ENCODE peak calls at places on chromosomes 11 and 22, in eight cellular contexts. R is adipocyte; T is GOT3; L is right cardiac atrium; F is activated CD8-positive, alpha-beta T cell treated with anti-CD3 and anti-CD28 coated beads for 36 hours; N is NB4; I is T-helper 1 cell; A is activated CD4-positive, CD25-positive, alpha-beta regulatory T cell. U is an unnamed sample.

GRCh38 chr11:64438986-64439771 is 80.2 kb downstream of the RPS6KA4 start:
- DNase-seq in F (no peak), I (no peak), T (no peak), R (no peak), A (no peak), N (no peak), L (no peak), U (no peak)

GRCh38 chr11:69550846-69551245 is 69.4 kb downstream of the LINC01488 start:
- DNase-seq in L (no peak), A (no peak), F (no peak), I (no peak), T (no peak), N (no peak), R (no peak), U (no peak)

GRCh38 chr11:24496728-24497396 is at the start of gene LUZP2:
- DNase-seq in L (peak), F (no peak), R (peak), I (no peak), T (no peak), A (no peak), N (no peak), U (no peak)

GRCh38 chr22:20809538-20810185 is 35.7 kb downstream of the SERPIND1 start:
- DNase-seq in L (no peak), T (no peak), R (no peak), N (no peak), A (no peak), F (no peak), I (no peak), U (no peak)

GRCh38 chr11:94948070-94948617 is 25.2 kb downstream of the CWC15 start:
- DNase-seq in A (no peak), I (no peak), T (no peak), L (no peak), N (peak), F (no peak), R (peak), U (no peak)

GRCh38 chr22:41538583-41538982 is 5.7 kb downstream of the POLR3H start:
- DNase-seq in L (no peak), I (no peak), N (no peak), A (no peak), F (no peak), T (no peak), R (no peak), U (no peak)

GRCh38 chr11:77381749-77382693 is 80.5 kb upstream of the GDPD4 start:
- DNase-seq in L (no peak), F (no peak), I (no peak), T (no peak), N (peak), R (peak), A (no peak), U (no peak)

GRCh38 chr22:24435861-24436351 is 8.5 kb downstream of the ADORA2A start:
- DNase-seq in A (no peak), T (no peak), R (no peak), I (no peak), F (no peak), L (no peak), N (no peak), U (no peak)

GRCh38 chr11:69569306-69570200 is 71.4 kb upstream of the CCND1 start:
- DNase-seq in T (no peak), L (no peak), F (no peak), N (no peak), I (no peak), R (no peak), A (no peak), U (no peak)

GRCh38 chr22:29883045-29883830 is at the start of gene MTMR3:
- DNase-seq in N (peak), R (peak), F (peak), T (peak), L (peak), A (peak), I (peak), U (peak)

GRCh38 chr22:27987557-27987956 is 68.5 kb upstream of the PITPNB start:
- DNase-seq in R (peak), I (no peak), A (no peak), F (peak), T (no peak), L (no peak), N (peak), U (no peak)

GRCh38 chr11:533586-534196 is 1.7 kb downstream of the HRAS start:
- DNase-seq in A (no peak), I (no peak), L (peak), N (no peak), T (no peak), R (no peak), F (no peak), U (no peak)

GRCh38 chr22:29722587-29722986 is 2.8 kb downstream of the CABP7 start:
- DNase-seq in T (no peak), L (no peak), F (no peak), I (no peak), N (no peak), R (no peak), A (no peak), U (no peak)

GRCh38 chr22:44721206-44721605 is 19.2 kb downstream of the PRR5 start:
- DNase-seq in R (no peak), N (peak), A (no peak), F (no peak), L (no peak), I (no peak), T (no peak), U (no peak)

U was measured in memory B cell.